ENCODE peak calls at places on chromosomes 7 and 10, in nine cellular contexts. One of them, this sample, is unnamed.

GRCh38 chr7:103142494-103142893 is 6.4 kb downstream of the NAPEPLD start:
- DNase-seq in Calu3: no peak
- DNase-seq in psoas muscle: no peak
- DNase-seq in right lobe of liver: no peak
- DNase-seq in fibroblast of pulmonary artery: no peak
- DNase-seq in neural progenitor cell: no peak
- DNase-seq in body of pancreas: no peak
- DNase-seq in bronchial epithelial cell: peak
- DNase-seq in gastrocnemius medialis: no peak
- DNase-seq in this sample: no peak

GRCh38 chr7:77989981-77990566 is 191.5 kb downstream of the PHTF2 start:
- DNase-seq in Calu3: peak
- DNase-seq in psoas muscle: no peak
- DNase-seq in right lobe of liver: no peak
- DNase-seq in fibroblast of pulmonary artery: peak
- DNase-seq in neural progenitor cell: no peak
- DNase-seq in body of pancreas: peak
- DNase-seq in bronchial epithelial cell: peak
- DNase-seq in gastrocnemius medialis: no peak
- DNase-seq in this sample: no peak

GRCh38 chr10:70579234-70580002 is 23.1 kb downstream of the PRF1 start:
- DNase-seq in Calu3: peak
- DNase-seq in psoas muscle: no peak
- DNase-seq in right lobe of liver: no peak
- DNase-seq in fibroblast of pulmonary artery: no peak
- DNase-seq in neural progenitor cell: no peak
- DNase-seq in body of pancreas: no peak
- DNase-seq in bronchial epithelial cell: no peak
- DNase-seq in gastrocnemius medialis: no peak
- DNase-seq in this sample: no peak

GRCh38 chr10:83538047-83538446 is 601.3 kb upstream of the GHITM start:
- DNase-seq in Calu3: no peak
- DNase-seq in psoas muscle: no peak
- DNase-seq in right lobe of liver: no peak
- DNase-seq in fibroblast of pulmonary artery: no peak
- DNase-seq in neural progenitor cell: no peak
- DNase-seq in body of pancreas: no peak
- DNase-seq in bronchial epithelial cell: no peak
- DNase-seq in gastrocnemius medialis: no peak
- DNase-seq in this sample: no peak

GRCh38 chr7:139748373-139748765 is 29.4 kb downstream of the HIPK2 start:
- DNase-seq in Calu3: no peak
- DNase-seq in psoas muscle: peak
- DNase-seq in right lobe of liver: no peak
- DNase-seq in fibroblast of pulmonary artery: no peak
- DNase-seq in neural progenitor cell: no peak
- DNase-seq in body of pancreas: no peak
- DNase-seq in bronchial epithelial cell: no peak
- DNase-seq in gastrocnemius medialis: no peak
- DNase-seq in this sample: no peak

GRCh38 chr7:91353923-91354322 is 89.7 kb downstream of the FZD1 start:
- DNase-seq in Calu3: no peak
- DNase-seq in psoas muscle: no peak
- DNase-seq in right lobe of liver: no peak
- DNase-seq in fibroblast of pulmonary artery: no peak
- DNase-seq in neural progenitor cell: peak
- DNase-seq in body of pancreas: no peak
- DNase-seq in bronchial epithelial cell: no peak
- DNase-seq in gastrocnemius medialis: no peak
- DNase-seq in this sample: no peak

GRCh38 chr10:110337906-110338305 is 33.2 kb upstream of the SMNDC1 start:
- DNase-seq in Calu3: no peak
- DNase-seq in psoas muscle: no peak
- DNase-seq in right lobe of liver: no peak
- DNase-seq in fibroblast of pulmonary artery: peak
- DNase-seq in neural progenitor cell: no peak
- DNase-seq in body of pancreas: no peak
- DNase-seq in bronchial epithelial cell: no peak
- DNase-seq in gastrocnemius medialis: no peak
- DNase-seq in this sample: no peak

GRCh38 chr7:30445770-30446169 is 32.8 kb downstream of the NOD1 start:
- DNase-seq in Calu3: no peak
- DNase-seq in psoas muscle: peak
- DNase-seq in right lobe of liver: peak
- DNase-seq in fibroblast of pulmonary artery: peak
- DNase-seq in neural progenitor cell: peak
- DNase-seq in body of pancreas: peak
- DNase-seq in bronchial epithelial cell: peak
- DNase-seq in gastrocnemius medialis: peak
- DNase-seq in this sample: peak

GRCh38 chr10:3763035-3763456 is 22.0 kb downstream of the KLF6 start:
- DNase-seq in Calu3: peak
- DNase-seq in psoas muscle: no peak
- DNase-seq in right lobe of liver: no peak
- DNase-seq in fibroblast of pulmonary artery: no peak
- DNase-seq in neural progenitor cell: no peak
- DNase-seq in body of pancreas: no peak
- DNase-seq in bronchial epithelial cell: peak
- DNase-seq in gastrocnemius medialis: no peak
- DNase-seq in this sample: no peak

GRCh38 chr7:1541431-1542162 is 11.1 kb downstream of the MAFK start:
- DNase-seq in Calu3: no peak
- DNase-seq in psoas muscle: peak
- DNase-seq in right lobe of liver: peak
- DNase-seq in fibroblast of pulmonary artery: no peak
- DNase-seq in neural progenitor cell: no peak
- DNase-seq in body of pancreas: no peak
- DNase-seq in bronchial epithelial cell: no peak
- DNase-seq in gastrocnemius medialis: no peak
- DNase-seq in this sample: no peak

GRCh38 chr10:102822222-102822621 is 15.0 kb downstream of the CYP17A1 start:
- DNase-seq in Calu3: no peak
- DNase-seq in psoas muscle: no peak
- DNase-seq in right lobe of liver: no peak
- DNase-seq in fibroblast of pulmonary artery: no peak
- DNase-seq in neural progenitor cell: no peak
- DNase-seq in body of pancreas: no peak
- DNase-seq in bronchial epithelial cell: no peak
- DNase-seq in gastrocnemius medialis: no peak
- DNase-seq in this sample: no peak

GRCh38 chr10:125538947-125539649 is 143.9 kb downstream of the TEX36 start:
- DNase-seq in Calu3: no peak
- DNase-seq in psoas muscle: no peak
- DNase-seq in right lobe of liver: no peak
- DNase-seq in fibroblast of pulmonary artery: no peak
- DNase-seq in neural progenitor cell: no peak
- DNase-seq in body of pancreas: peak
- DNase-seq in bronchial epithelial cell: no peak
- DNase-seq in gastrocnemius medialis: peak
- DNase-seq in this sample: no peak

GRCh38 chr7:37352974-37353948 is 95.4 kb downstream of the ELMO1 start:
- DNase-seq in Calu3: peak
- DNase-seq in psoas muscle: peak
- DNase-seq in right lobe of liver: no peak
- DNase-seq in fibroblast of pulmonary artery: no peak
- DNase-seq in neural progenitor cell: peak
- DNase-seq in body of pancreas: no peak
- DNase-seq in bronchial epithelial cell: no peak
- DNase-seq in gastrocnemius medialis: peak
- DNase-seq in this sample: no peak

GRCh38 chr10:71214641-71215160 is 2.3 kb downstream of the UNC5B start:
- DNase-seq in Calu3: no peak
- DNase-seq in psoas muscle: no peak
- DNase-seq in right lobe of liver: no peak
- DNase-seq in fibroblast of pulmonary artery: no peak
- DNase-seq in neural progenitor cell: no peak
- DNase-seq in body of pancreas: no peak
- DNase-seq in bronchial epithelial cell: no peak
- DNase-seq in gastrocnemius medialis: no peak
- DNase-seq in this sample: no peak

GRCh38 chr10:63628526-63629362 is 107.5 kb downstream of the REEP3 start:
- DNase-seq in Calu3: peak
- DNase-seq in psoas muscle: peak
- DNase-seq in right lobe of liver: peak
- DNase-seq in fibroblast of pulmonary artery: no peak
- DNase-seq in neural progenitor cell: peak
- DNase-seq in body of pancreas: peak
- DNase-seq in bronchial epithelial cell: peak
- DNase-seq in gastrocnemius medialis: peak
- DNase-seq in this sample: peak

GRCh38 chr10:110460111-110460809 is 37.4 kb upstream of the DUSP5 start:
- DNase-seq in Calu3: peak
- DNase-seq in psoas muscle: peak
- DNase-seq in right lobe of liver: peak
- DNase-seq in fibroblast of pulmonary artery: no peak
- DNase-seq in neural progenitor cell: no peak
- DNase-seq in body of pancreas: peak
- DNase-seq in bronchial epithelial cell: no peak
- DNase-seq in gastrocnemius medialis: peak
- DNase-seq in this sample: peak

GRCh38 chr10:21195149-21195731 is 298.1 kb upstream of the NEBL start:
- DNase-seq in Calu3: peak
- DNase-seq in psoas muscle: no peak
- DNase-seq in right lobe of liver: no peak
- DNase-seq in fibroblast of pulmonary artery: no peak
- DNase-seq in neural progenitor cell: no peak
- DNase-seq in body of pancreas: no peak
- DNase-seq in bronchial epithelial cell: peak
- DNase-seq in gastrocnemius medialis: no peak
- DNase-seq in this sample: no peak

GRCh38 chr10:97422921-97423420 is 3.0 kb upstream of the PGAM1 start:
- DNase-seq in Calu3: no peak
- DNase-seq in psoas muscle: no peak
- DNase-seq in right lobe of liver: no peak
- DNase-seq in fibroblast of pulmonary artery: peak
- DNase-seq in neural progenitor cell: no peak
- DNase-seq in body of pancreas: no peak
- DNase-seq in bronchial epithelial cell: peak
- DNase-seq in gastrocnemius medialis: no peak
- DNase-seq in this sample: no peak

GRCh38 chr7:16094651-16095050 is 326.7 kb downstream of the CRPPA start:
- DNase-seq in Calu3: no peak
- DNase-seq in psoas muscle: no peak
- DNase-seq in right lobe of liver: no peak
- DNase-seq in fibroblast of pulmonary artery: no peak
- DNase-seq in neural progenitor cell: no peak
- DNase-seq in body of pancreas: no peak
- DNase-seq in bronchial epithelial cell: no peak
- DNase-seq in gastrocnemius medialis: no peak
- DNase-seq in this sample: no peak

GRCh38 chr10:63700209-63700934 is 179.2 kb downstream of the REEP3 start:
- DNase-seq in Calu3: peak
- DNase-seq in psoas muscle: peak
- DNase-seq in right lobe of liver: no peak
- DNase-seq in fibroblast of pulmonary artery: peak
- DNase-seq in neural progenitor cell: no peak
- DNase-seq in body of pancreas: peak
- DNase-seq in bronchial epithelial cell: peak
- DNase-seq in gastrocnemius medialis: peak
- DNase-seq in this sample: no peak

DNA sequence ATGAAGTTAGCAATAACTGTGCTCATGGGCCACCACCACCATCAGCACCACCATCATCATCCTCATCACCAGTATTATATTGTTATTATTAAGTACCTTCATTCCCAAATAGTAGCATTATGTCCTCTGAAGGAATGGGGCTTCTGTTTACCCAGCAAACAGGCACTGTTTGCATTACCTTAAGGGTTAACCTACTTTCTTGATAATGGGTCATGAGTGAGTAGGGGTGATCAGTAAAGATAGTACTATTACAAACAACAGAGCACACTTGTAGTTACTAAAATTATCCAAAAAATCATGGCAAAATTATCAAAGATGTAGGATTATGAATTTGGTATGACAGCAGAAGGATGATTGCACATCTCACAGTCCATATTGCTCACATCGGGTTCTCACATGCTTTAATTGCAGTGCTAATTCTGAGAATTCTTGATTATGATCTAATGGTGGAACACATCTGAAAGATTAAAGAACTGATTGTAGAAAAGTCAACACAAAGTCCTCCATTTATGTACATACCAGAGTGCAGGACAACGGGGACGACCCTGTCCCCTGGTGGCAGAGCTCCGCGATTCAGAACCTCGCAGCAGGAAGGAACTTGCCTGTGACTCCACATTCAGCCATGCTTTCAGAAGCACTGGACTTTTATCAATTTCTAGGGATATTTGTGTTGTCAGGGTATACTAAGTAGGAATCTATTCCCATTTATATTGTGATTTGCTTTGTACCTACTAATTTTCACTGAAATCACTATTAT is 31.0 kb downstream of the PDE1C start:
- DNase-seq in Calu3: peak
- DNase-seq in psoas muscle: no peak
- DNase-seq in right lobe of liver: no peak
- DNase-seq in fibroblast of pulmonary artery: no peak
- DNase-seq in neural progenitor cell: peak
- DNase-seq in body of pancreas: no peak
- DNase-seq in bronchial epithelial cell: no peak
- DNase-seq in gastrocnemius medialis: no peak
- DNase-seq in this sample: no peak
- TF ChIP-seq CTCF in Calu3: peak
- TF ChIP-seq CTCF in psoas muscle: no peak
- TF ChIP-seq CTCF in right lobe of liver: no peak
- TF ChIP-seq CTCF in fibroblast of pulmonary artery: no peak
- TF ChIP-seq CTCF in neural progenitor cell: peak
- TF ChIP-seq CTCF in body of pancreas: peak
- TF ChIP-seq CTCF in bronchial epithelial cell: no peak
- TF ChIP-seq CTCF in gastrocnemius medialis: no peak
- TF ChIP-seq CTCF in this sample: no peak

GRCh38 chr10:15461353-15462108 is 90.4 kb upstream of the FAM171A1 start:
- DNase-seq in Calu3: peak
- DNase-seq in psoas muscle: peak
- DNase-seq in right lobe of liver: no peak
- DNase-seq in fibroblast of pulmonary artery: peak
- DNase-seq in neural progenitor cell: no peak
- DNase-seq in body of pancreas: peak
- DNase-seq in bronchial epithelial cell: peak
- DNase-seq in gastrocnemius medialis: peak
- DNase-seq in this sample: no peak
- TF ChIP-seq CTCF in Calu3: no peak
- TF ChIP-seq CTCF in psoas muscle: no peak
- TF ChIP-seq CTCF in right lobe of liver: no peak
- TF ChIP-seq CTCF in fibroblast of pulmonary artery: peak
- TF ChIP-seq CTCF in neural progenitor cell: no peak
- TF ChIP-seq CTCF in body of pancreas: no peak
- TF ChIP-seq CTCF in bronchial epithelial cell: no peak
- TF ChIP-seq CTCF in gastrocnemius medialis: no peak
- TF ChIP-seq CTCF in this sample: no peak

GRCh38 chr10:54904833-54905232 is 103.8 kb upstream of the PCDH15 start:
- DNase-seq in Calu3: no peak
- DNase-seq in psoas muscle: no peak
- DNase-seq in right lobe of liver: no peak
- DNase-seq in fibroblast of pulmonary artery: no peak
- DNase-seq in neural progenitor cell: no peak
- DNase-seq in body of pancreas: no peak
- DNase-seq in bronchial epithelial cell: no peak
- DNase-seq in gastrocnemius medialis: no peak
- DNase-seq in this sample: no peak
- TF ChIP-seq CTCF in Calu3: no peak
- TF ChIP-seq CTCF in psoas muscle: no peak
- TF ChIP-seq CTCF in right lobe of liver: no peak
- TF ChIP-seq CTCF in fibroblast of pulmonary artery: no peak
- TF ChIP-seq CTCF in neural progenitor cell: no peak
- TF ChIP-seq CTCF in body of pancreas: no peak
- TF ChIP-seq CTCF in bronchial epithelial cell: no peak
- TF ChIP-seq CTCF in gastrocnemius medialis: no peak
- TF ChIP-seq CTCF in this sample: no peak

GRCh38 chr7:54785261-54785660 is 26.2 kb upstream of the SEC61G start:
- DNase-seq in Calu3: peak
- DNase-seq in psoas muscle: no peak
- DNase-seq in right lobe of liver: no peak
- DNase-seq in fibroblast of pulmonary artery: peak
- DNase-seq in neural progenitor cell: no peak
- DNase-seq in body of pancreas: no peak
- DNase-seq in bronchial epithelial cell: peak
- DNase-seq in gastrocnemius medialis: no peak
- DNase-seq in this sample: no peak
- TF ChIP-seq CTCF in Calu3: no peak
- TF ChIP-seq CTCF in psoas muscle: no peak
- TF ChIP-seq CTCF in right lobe of liver: no peak
- TF ChIP-seq CTCF in fibroblast of pulmonary artery: no peak
- TF ChIP-seq CTCF in neural progenitor cell: no peak
- TF ChIP-seq CTCF in body of pancreas: no peak
- TF ChIP-seq CTCF in bronchial epithelial cell: peak
- TF ChIP-seq CTCF in gastrocnemius medialis: no peak
- TF ChIP-seq CTCF in this sample: no peak

This sample was measured in nephron progenitor cell.